ENCODE peak calls at places on chromosomes 3 and 15, in six cellular contexts. One of them, this sample, is unnamed.

GRCh38 chr3:126668450-126669401 is 13.8 kb upstream of the TXNRD3 start:
- DNase-seq in HCT116: no peak
- DNase-seq in K562: no peak
- DNase-seq in H1: peak
- DNase-seq in GM12878: no peak
- DNase-seq in HepG2: no peak
- DNase-seq in this sample: no peak

GRCh38 chr15:23566070-23567050 is 886 bp downstream of the MKRN3 start:
- DNase-seq in HCT116: peak
- DNase-seq in K562: peak
- DNase-seq in H1: no peak
- DNase-seq in GM12878: no peak
- DNase-seq in HepG2: peak
- DNase-seq in this sample: no peak

GRCh38 chr3:159669753-159670152 is 318.9 kb upstream of the IL12A start:
- DNase-seq in HCT116: no peak
- DNase-seq in K562: no peak
- DNase-seq in H1: no peak
- DNase-seq in GM12878: no peak
- DNase-seq in HepG2: no peak
- DNase-seq in this sample: no peak

GRCh38 chr3:178802993-178803693 is 266.9 kb downstream of the KCNMB2 start:
- DNase-seq in HCT116: no peak
- DNase-seq in K562: no peak
- DNase-seq in H1: no peak
- DNase-seq in GM12878: no peak
- DNase-seq in HepG2: no peak
- DNase-seq in this sample: no peak

GRCh38 chr3:43074901-43075689 is 30.8 kb downstream of the POMGNT2 start:
- DNase-seq in HCT116: no peak
- DNase-seq in K562: no peak
- DNase-seq in H1: no peak
- DNase-seq in GM12878: no peak
- DNase-seq in HepG2: no peak
- DNase-seq in this sample: no peak

GRCh38 chr15:40906947-40907802 is 12.9 kb downstream of the VPS18 start:
- DNase-seq in HCT116: no peak
- DNase-seq in K562: no peak
- DNase-seq in H1: no peak
- DNase-seq in GM12878: no peak
- DNase-seq in HepG2: no peak
- DNase-seq in this sample: no peak

GRCh38 chr15:26178821-26179220 is 315.7 kb upstream of the ATP10A start:
- DNase-seq in HCT116: no peak
- DNase-seq in K562: no peak
- DNase-seq in H1: no peak
- DNase-seq in GM12878: no peak
- DNase-seq in HepG2: no peak
- DNase-seq in this sample: no peak

GRCh38 chr3:128950223-128950938 is 43.5 kb downstream of the CFAP92 start:
- DNase-seq in HCT116: peak
- DNase-seq in K562: no peak
- DNase-seq in H1: peak
- DNase-seq in GM12878: no peak
- DNase-seq in HepG2: peak
- DNase-seq in this sample: no peak

GRCh38 chr15:85551221-85551832 is 170.9 kb downstream of the AKAP13 start:
- DNase-seq in HCT116: no peak
- DNase-seq in K562: no peak
- DNase-seq in H1: no peak
- DNase-seq in GM12878: no peak
- DNase-seq in HepG2: no peak
- DNase-seq in this sample: no peak

GRCh38 chr3:81743096-81744025 is 18.1 kb downstream of the GBE1 start:
- DNase-seq in HCT116: peak
- DNase-seq in K562: peak
- DNase-seq in H1: no peak
- DNase-seq in GM12878: no peak
- DNase-seq in HepG2: no peak
- DNase-seq in this sample: no peak

GRCh38 chr15:89399390-89400120 is 64.9 kb upstream of the POLG start:
- DNase-seq in HCT116: no peak
- DNase-seq in K562: peak
- DNase-seq in H1: no peak
- DNase-seq in GM12878: no peak
- DNase-seq in HepG2: no peak
- DNase-seq in this sample: peak

GRCh38 chr3:34011171-34012101 is 213.0 kb downstream of the PDCD6IP start:
- DNase-seq in HCT116: peak
- DNase-seq in K562: peak
- DNase-seq in H1: no peak
- DNase-seq in GM12878: no peak
- DNase-seq in HepG2: peak
- DNase-seq in this sample: no peak

GRCh38 chr3:194231840-194232832 is 96.2 kb downstream of the HES1 start:
- DNase-seq in HCT116: no peak
- DNase-seq in K562: no peak
- DNase-seq in H1: peak
- DNase-seq in GM12878: no peak
- DNase-seq in HepG2: no peak
- DNase-seq in this sample: peak

GRCh38 chr3:102629943-102630342 is 195.1 kb downstream of the ZPLD1 start:
- DNase-seq in HCT116: no peak
- DNase-seq in K562: no peak
- DNase-seq in H1: no peak
- DNase-seq in GM12878: no peak
- DNase-seq in HepG2: no peak
- DNase-seq in this sample: no peak

GRCh38 chr3:37540786-37541185 is 320.9 kb upstream of the CTDSPL start:
- DNase-seq in HCT116: no peak
- DNase-seq in K562: no peak
- DNase-seq in H1: no peak
- DNase-seq in GM12878: no peak
- DNase-seq in HepG2: no peak
- DNase-seq in this sample: no peak

GRCh38 chr15:67175643-67176071 is 78.8 kb downstream of the AAGAB start:
- DNase-seq in HCT116: no peak
- DNase-seq in K562: no peak
- DNase-seq in H1: no peak
- DNase-seq in GM12878: peak
- DNase-seq in HepG2: no peak
- DNase-seq in this sample: no peak

GRCh38 chr3:172648736-172649135 is 62.1 kb downstream of the NCEH1 start:
- DNase-seq in HCT116: no peak
- DNase-seq in K562: no peak
- DNase-seq in H1: no peak
- DNase-seq in GM12878: no peak
- DNase-seq in HepG2: no peak
- DNase-seq in this sample: no peak
- TF ChIP-seq ATF3 in HCT116: no peak
- TF ChIP-seq ATF3 in K562: no peak
- TF ChIP-seq ATF3 in H1: no peak
- TF ChIP-seq ATF3 in GM12878: no peak
- TF ChIP-seq ATF3 in HepG2: no peak
- TF ChIP-seq ATF3 in this sample: no peak

GRCh38 chr15:70152070-70152480 is 54.4 kb upstream of the TLE3 start:
- DNase-seq in HCT116: no peak
- DNase-seq in K562: no peak
- DNase-seq in H1: no peak
- DNase-seq in GM12878: no peak
- DNase-seq in HepG2: no peak
- DNase-seq in this sample: no peak
- TF ChIP-seq ATF3 in HCT116: no peak
- TF ChIP-seq ATF3 in K562: no peak
- TF ChIP-seq ATF3 in H1: no peak
- TF ChIP-seq ATF3 in GM12878: no peak
- TF ChIP-seq ATF3 in HepG2: no peak
- TF ChIP-seq ATF3 in this sample: no peak

GRCh38 chr15:70120109-70120508 is 22.4 kb upstream of the TLE3 start:
- DNase-seq in HCT116: no peak
- DNase-seq in K562: no peak
- DNase-seq in H1: no peak
- DNase-seq in GM12878: no peak
- DNase-seq in HepG2: no peak
- DNase-seq in this sample: no peak

GRCh38 chr15:70125605-70126004 is 27.9 kb upstream of the TLE3 start:
- DNase-seq in HCT116: no peak
- DNase-seq in K562: no peak
- DNase-seq in H1: no peak
- DNase-seq in GM12878: no peak
- DNase-seq in HepG2: no peak
- DNase-seq in this sample: no peak

GRCh38 chr15:70118599-70118998 is 20.9 kb upstream of the TLE3 start:
- DNase-seq in HCT116: no peak
- DNase-seq in K562: no peak
- DNase-seq in H1: no peak
- DNase-seq in GM12878: no peak
- DNase-seq in HepG2: no peak
- DNase-seq in this sample: no peak

GRCh38 chr15:70120954-70121655 is 23.4 kb upstream of the TLE3 start:
- DNase-seq in HCT116: no peak
- DNase-seq in K562: no peak
- DNase-seq in H1: no peak
- DNase-seq in GM12878: no peak
- DNase-seq in HepG2: no peak
- DNase-seq in this sample: no peak

GRCh38 chr15:70121656-70122297 is 24.1 kb upstream of the TLE3 start:
- DNase-seq in HCT116: no peak
- DNase-seq in K562: no peak
- DNase-seq in H1: no peak
- DNase-seq in GM12878: no peak
- DNase-seq in HepG2: no peak
- DNase-seq in this sample: no peak
- TF ChIP-seq ATF3 in HCT116: no peak
- TF ChIP-seq ATF3 in K562: no peak
- TF ChIP-seq ATF3 in H1: no peak
- TF ChIP-seq ATF3 in GM12878: no peak
- TF ChIP-seq ATF3 in HepG2: no peak
- TF ChIP-seq ATF3 in this sample: no peak

GRCh38 chr3:30354972-30355371 is 251.4 kb upstream of the TGFBR2 start:
- DNase-seq in HCT116: no peak
- DNase-seq in K562: no peak
- DNase-seq in H1: no peak
- DNase-seq in GM12878: no peak
- DNase-seq in HepG2: peak
- DNase-seq in this sample: no peak

GRCh38 chr3:30354513-30354912 is 251.9 kb upstream of the TGFBR2 start:
- DNase-seq in HCT116: no peak
- DNase-seq in K562: no peak
- DNase-seq in H1: no peak
- DNase-seq in GM12878: no peak
- DNase-seq in HepG2: no peak
- DNase-seq in this sample: no peak

GRCh38 chr3:30355622-30356021 is 250.8 kb upstream of the TGFBR2 start:
- DNase-seq in HCT116: no peak
- DNase-seq in K562: no peak
- DNase-seq in H1: no peak
- DNase-seq in GM12878: no peak
- DNase-seq in HepG2: no peak
- DNase-seq in this sample: no peak

GRCh38 chr3:30352919-30353318 is 253.5 kb upstream of the TGFBR2 start:
- DNase-seq in HCT116: no peak
- DNase-seq in K562: no peak
- DNase-seq in H1: no peak
- DNase-seq in GM12878: no peak
- DNase-seq in HepG2: no peak
- DNase-seq in this sample: no peak

DNA sequence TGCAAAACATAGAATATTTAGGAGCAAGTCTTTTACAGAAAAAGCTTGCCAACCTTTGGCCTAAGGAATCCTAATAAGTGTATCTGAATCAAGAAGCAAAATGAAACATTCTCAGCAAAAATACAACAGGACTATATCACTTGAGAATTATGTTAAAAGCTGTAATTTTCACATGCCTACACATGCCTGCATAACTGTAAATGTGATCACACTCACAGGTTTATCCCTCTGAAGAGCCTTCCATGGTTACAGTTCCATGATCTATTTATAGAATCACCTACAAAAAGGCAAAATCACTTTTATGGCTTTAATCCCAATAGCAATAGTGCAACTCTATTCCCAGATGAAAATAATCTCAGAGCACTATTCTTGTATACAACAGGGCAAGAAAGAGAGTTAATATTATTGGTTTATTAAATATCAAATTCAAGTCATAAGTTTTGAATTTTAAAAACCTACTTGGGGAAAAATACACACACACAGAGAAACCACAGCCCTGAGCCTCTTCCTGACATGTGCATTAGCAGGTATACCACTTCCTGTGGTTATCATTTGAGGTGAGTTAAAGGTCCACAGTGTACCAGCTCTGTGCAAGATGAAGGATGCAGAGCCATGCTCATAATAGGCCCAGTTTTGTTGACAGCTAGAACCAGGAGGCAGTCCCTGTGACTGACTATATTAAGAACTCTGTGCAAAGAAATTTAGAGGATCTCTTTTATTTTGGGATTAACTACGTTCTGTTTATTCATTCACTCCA is 252.5 kb upstream of the TGFBR2 start:
- DNase-seq in HCT116: no peak
- DNase-seq in K562: no peak
- DNase-seq in H1: no peak
- DNase-seq in GM12878: peak
- DNase-seq in HepG2: no peak
- DNase-seq in this sample: no peak
- TF ChIP-seq ATF3 in HCT116: no peak
- TF ChIP-seq ATF3 in K562: no peak
- TF ChIP-seq ATF3 in H1: no peak
- TF ChIP-seq ATF3 in GM12878: no peak
- TF ChIP-seq ATF3 in HepG2: no peak
- TF ChIP-seq ATF3 in this sample: no peak

GRCh38 chr3:167872032-167872431 is 136.5 kb downstream of the SERPINI1 start:
- DNase-seq in HCT116: no peak
- DNase-seq in K562: no peak
- DNase-seq in H1: no peak
- DNase-seq in GM12878: no peak
- DNase-seq in HepG2: no peak
- DNase-seq in this sample: no peak
- TF ChIP-seq ATF3 in HCT116: no peak
- TF ChIP-seq ATF3 in K562: no peak
- TF ChIP-seq ATF3 in H1: no peak
- TF ChIP-seq ATF3 in GM12878: no peak
- TF ChIP-seq ATF3 in HepG2: no peak
- TF ChIP-seq ATF3 in this sample: no peak

GRCh38 chr3:45414823-45415222 is 26.4 kb downstream of the LARS2 start:
- DNase-seq in HCT116: no peak
- DNase-seq in K562: no peak
- DNase-seq in H1: no peak
- DNase-seq in GM12878: peak
- DNase-seq in HepG2: no peak
- DNase-seq in this sample: no peak
- TF ChIP-seq ATF3 in HCT116: no peak
- TF ChIP-seq ATF3 in K562: no peak
- TF ChIP-seq ATF3 in H1: no peak
- TF ChIP-seq ATF3 in GM12878: no peak
- TF ChIP-seq ATF3 in HepG2: no peak
- TF ChIP-seq ATF3 in this sample: no peak

This sample was measured in WTC11.